ENCODE peak calls at places on chromosomes 4 and X, in six cellular contexts. G, C, T, K, F and O are unnamed samples.

GRCh38 chrX:136742721-136743379 is 37.9 kb downstream of the ARHGEF6 start:
- DNase-seq in G (no peak), C (peak; percentile 25), T (no peak), K (no peak), F (no peak), O (no peak)

GRCh38 chrX:79107891-79108718 is 36.4 kb upstream of the GPR174 start:
- DNase-seq in G (no peak), C (no peak), T (no peak), K (no peak), F (no peak), O (no peak)

GRCh38 chrX:20388594-20388993 is 121.9 kb upstream of the RPS6KA3 start:
- DNase-seq in G (peak; percentile 81), C (no peak), T (no peak), K (no peak), F (no peak), O (no peak)

GRCh38 chr4:3869661-3870566 is 103.7 kb downstream of the ADRA2C start:
- DNase-seq in G (no peak), C (no peak), T (no peak), K (no peak), F (no peak), O (no peak)

GRCh38 chrX:115367455-115367854 is 77.9 kb downstream of the LUZP4 start:
- DNase-seq in G (peak; percentile 32), C (no peak), T (no peak), K (no peak), F (no peak), O (peak; percentile 3)

GRCh38 chrX:106726485-106727437 is at the start of gene RNF128:
- DNase-seq in G (peak; percentile 25), C (peak; percentile 12), T (no peak), K (peak; percentile 43), F (no peak), O (no peak)

GRCh38 chr4:39464886-39465501 is 6.1 kb downstream of the LIAS start:
- DNase-seq in G (peak; percentile 92), C (peak; percentile 81), T (no peak), K (peak; percentile 32), F (no peak), O (no peak)

GRCh38 chrX:1384738-1385250 is 7.1 kb downstream of the SLC25A6 start:
- DNase-seq in G (no peak), C (peak; percentile 21), T (no peak), K (no peak), F (no peak), O (no peak)

GRCh38 chr4:152937535-152938236 is 1.6 kb downstream of the FHDC1 start:
- DNase-seq in G (peak; percentile 38), C (peak; percentile 78), T (no peak), K (no peak), F (peak; percentile 21), O (no peak)

GRCh38 chr4:76767983-76768382 is 130.0 kb downstream of the SOWAHB start:
- DNase-seq in G (no peak), C (no peak), T (no peak), K (no peak), F (no peak), O (no peak)

GRCh38 chrX:53223955-53224859 is 800 bp downstream of the KDM5C start:
- DNase-seq in G (peak; percentile 16), C (peak; percentile 58), T (no peak), K (peak; percentile 78), F (peak; percentile 22), O (no peak)

GRCh38 chrX:132648870-132649269 is 160.0 kb upstream of the MBNL3 start:
- DNase-seq in G (peak; percentile 42), C (no peak), T (no peak), K (peak; percentile 9), F (no peak), O (no peak)

DNA sequence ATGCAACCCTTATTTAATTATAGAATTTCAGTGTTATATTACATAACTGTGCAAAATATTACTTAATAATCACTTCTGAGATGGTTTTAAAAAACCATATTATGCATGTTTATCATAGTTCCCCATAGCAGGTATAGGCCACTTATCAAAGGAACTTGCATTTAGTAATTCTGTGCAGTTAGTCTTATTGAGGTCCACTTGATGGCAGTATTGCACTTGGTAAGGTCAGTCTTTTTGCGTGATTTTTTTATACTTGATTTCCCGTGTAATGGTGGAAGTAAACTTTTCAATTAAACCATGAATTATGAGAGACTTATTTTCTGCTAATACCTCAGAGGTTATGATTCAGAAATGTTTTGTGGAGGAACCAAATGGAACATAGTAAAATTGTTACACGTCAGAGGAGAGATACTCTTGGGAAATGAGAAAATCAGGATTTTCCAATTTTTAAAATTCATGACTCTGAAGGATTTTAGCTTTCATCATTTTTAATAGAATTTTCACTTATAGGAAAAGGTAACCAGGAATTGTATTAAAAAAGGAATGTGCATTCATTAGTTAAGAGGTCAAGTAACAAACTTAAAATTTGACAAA is 230.0 kb downstream of the CCSER1 start:
- DNase-seq in G (peak; percentile 88), C (peak; percentile 47), T (no peak), K (peak; percentile 58), F (no peak), O (no peak)
- H3K4me3 ChIP-seq in G (no peak overlapping the region), C (no peak overlapping the region), T (no peak overlapping the region), K (no peak overlapping the region), F (no peak overlapping the region), O (no peak overlapping the region)

GRCh38 chrX:25717122-25717521 is 421.0 kb upstream of the MAGEB18 start:
- DNase-seq in G (no peak), C (no peak), T (no peak), K (no peak), F (no peak), O (no peak)

GRCh38 chrX:25726539-25726938 is 411.6 kb upstream of the MAGEB18 start:
- DNase-seq in G (no peak), C (no peak), T (no peak), K (no peak), F (no peak), O (no peak)

GRCh38 chrX:25721564-25721963 is 416.6 kb upstream of the MAGEB18 start:
- DNase-seq in G (peak; percentile 29), C (no peak), T (no peak), K (peak; percentile 3), F (no peak), O (no peak)
- TF ChIP-seq CTCF in G (peak; percentile 40), C (peak; percentile 73), T (no peak), K (no peak), F (no peak), O (no peak)

GRCh38 chr4:79645942-79646341 is 237.9 kb upstream of the GK2 start:
- DNase-seq in G (no peak), C (no peak), T (no peak), K (no peak), F (no peak), O (no peak)
- H3K4me3 ChIP-seq in G (no peak overlapping the region), C (no peak overlapping the region), T (no peak overlapping the region), K (no peak overlapping the region), F (no peak overlapping the region), O (no peak overlapping the region)

DNA sequence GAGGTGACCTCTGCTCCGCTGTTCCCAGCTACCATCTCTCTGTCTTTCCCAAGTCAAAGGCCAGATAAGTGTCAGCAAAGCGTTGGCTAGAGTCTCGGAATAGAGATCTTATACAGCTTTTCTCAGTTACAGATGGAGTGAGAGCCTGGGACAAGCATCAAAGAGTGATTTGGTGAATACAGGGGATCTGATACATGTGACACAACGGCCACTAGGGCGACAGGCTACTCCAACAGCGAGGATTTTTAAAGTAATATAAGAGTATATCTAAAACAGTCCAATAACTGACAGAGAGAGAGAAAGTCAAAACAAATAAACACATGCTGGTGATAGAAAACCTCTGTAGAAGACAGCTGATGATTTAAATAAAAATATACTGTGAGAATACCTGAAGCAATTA is 433.1 kb upstream of the SMIM31 start:
- DNase-seq in G (no peak), C (no peak), T (no peak), K (no peak), F (no peak), O (no peak)
- TF ChIP-seq CTCF in G (no peak), C (no peak), T (no peak), K (no peak), F (no peak), O (no peak)

GRCh38 chrX:13937370-13938052 is 92.2 kb downstream of the GEMIN8 start:
- DNase-seq in G (peak; percentile 60), C (peak; percentile 44), T (no peak), K (no peak), F (no peak), O (no peak)
- H3K4me3 ChIP-seq in G (peak overlapping the region; percentile 77), C (peak overlapping the region; percentile 46), T (peak overlapping the region; percentile 68), K (peak overlapping the region; percentile 74), F (peak overlapping the region; percentile 26), O (peak overlapping the region; percentile 73)

DNA sequence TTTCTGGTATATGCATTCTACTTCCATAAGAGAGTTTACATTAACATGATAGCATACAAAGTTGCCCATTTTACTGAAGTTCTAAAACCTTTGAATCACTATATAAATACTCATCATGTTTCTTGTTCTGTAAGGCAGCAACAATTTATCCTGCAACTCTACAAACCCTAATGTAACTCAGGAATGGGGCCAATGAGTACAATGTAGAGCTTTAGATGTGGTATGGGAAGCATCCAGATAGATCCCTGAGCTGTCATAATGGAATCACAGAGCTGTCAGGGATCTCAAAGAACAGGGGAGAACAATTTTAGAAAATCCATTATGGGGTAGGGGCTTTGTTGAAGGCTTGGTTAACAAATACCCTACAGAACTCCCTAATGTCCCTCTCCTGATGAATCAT is 88.5 kb downstream of the DCUN1D4 start:
- DNase-seq in G (no peak), C (no peak), T (no peak), K (no peak), F (no peak), O (no peak)
- TF ChIP-seq CTCF in G (no peak), C (no peak), T (no peak), K (no peak), F (no peak), O (no peak)

DNA sequence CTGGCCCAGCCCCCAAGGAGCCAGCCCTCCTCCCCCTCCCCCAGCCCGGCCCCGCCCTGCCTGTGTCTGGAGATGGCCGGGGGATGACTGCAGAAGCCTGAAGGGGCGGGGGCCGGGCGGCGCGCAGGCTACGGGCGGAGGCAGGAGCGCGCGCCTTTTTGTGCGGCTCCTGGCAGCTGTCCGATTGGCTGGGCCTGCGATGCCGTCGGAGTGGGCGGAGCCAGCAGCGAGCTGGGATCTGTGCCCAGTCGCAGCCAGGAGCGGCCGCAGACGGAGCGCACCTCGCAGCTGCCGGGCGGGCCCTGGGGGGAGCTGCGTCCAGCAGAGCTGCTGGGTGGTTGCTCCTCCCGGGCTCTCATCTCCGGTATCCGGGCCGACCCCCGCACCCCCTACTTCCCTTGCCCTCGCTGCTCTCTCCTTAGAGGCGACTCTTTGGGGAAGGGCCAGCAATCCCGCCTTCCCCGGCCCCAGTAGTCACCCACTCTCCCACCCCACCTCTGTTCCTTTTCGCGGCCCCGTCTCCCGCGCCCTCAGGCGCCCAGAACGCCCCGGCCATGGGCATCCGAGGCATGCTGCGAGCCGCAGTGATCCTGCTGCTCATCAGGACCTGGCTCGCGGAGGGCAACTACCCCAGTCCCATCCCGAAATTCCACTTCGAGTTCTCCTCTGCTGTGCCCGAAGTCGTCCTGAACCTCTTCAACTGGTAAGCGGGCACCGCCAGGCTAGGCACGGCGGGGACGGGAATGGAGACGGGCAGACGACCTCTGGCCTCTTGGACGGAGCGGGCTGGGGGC is at the start of gene GABRQ:
- DNase-seq in G (peak; percentile 45), C (peak; percentile 88), T (no peak), K (no peak), F (no peak), O (no peak)
- H3K4me3 ChIP-seq in G (peak within 1 kb of the TSS; percentile 19), C (peak within 1 kb of the TSS; percentile 10), T (no peak within 1 kb of the TSS), K (no peak within 1 kb of the TSS), F (no peak within 1 kb of the TSS), O (no peak within 1 kb of the TSS)